ENCODE peak calls at places on chromosomes 7 and 10, in five cellular contexts. One of them, this sample, is unnamed. For H3K27me3 and H3K9me3, the result is how much of the 10 kb centered on the place peaks cover.

GRCh38 chr10:19245889-19246841 is 197.6 kb downstream of the MALRD1 start:
- DNase-seq in A673: no peak
- DNase-seq in body of pancreas: no peak
- DNase-seq in BE2C: no peak
- DNase-seq in WERI-Rb-1: peak
- DNase-seq in this sample: no peak

GRCh38 chr7:98917331-98917730 is 39.0 kb downstream of the TRRAP start:
- DNase-seq in A673: no peak
- DNase-seq in body of pancreas: no peak
- DNase-seq in BE2C: no peak
- DNase-seq in WERI-Rb-1: no peak
- DNase-seq in this sample: no peak

GRCh38 chr10:101961591-101962498 is 94.1 kb downstream of the ARMH3 start:
- DNase-seq in A673: no peak
- DNase-seq in body of pancreas: peak
- DNase-seq in BE2C: no peak
- DNase-seq in WERI-Rb-1: no peak
- DNase-seq in this sample: peak

GRCh38 chr10:127832456-127832855 is 60.3 kb downstream of the CLRN3 start:
- DNase-seq in A673: peak
- DNase-seq in body of pancreas: no peak
- DNase-seq in BE2C: no peak
- DNase-seq in WERI-Rb-1: no peak
- DNase-seq in this sample: no peak

GRCh38 chr10:109911903-109912302 is 11.4 kb downstream of the XPNPEP1 start:
- DNase-seq in A673: no peak
- DNase-seq in body of pancreas: no peak
- DNase-seq in BE2C: no peak
- DNase-seq in WERI-Rb-1: no peak
- DNase-seq in this sample: no peak

GRCh38 chr10:116026315-116026714 is 246.7 kb downstream of the GFRA1 start:
- DNase-seq in A673: no peak
- DNase-seq in body of pancreas: no peak
- DNase-seq in BE2C: no peak
- DNase-seq in WERI-Rb-1: no peak
- DNase-seq in this sample: no peak

GRCh38 chr7:134120405-134120804 is 6.7 kb upstream of the LRGUK start:
- DNase-seq in A673: no peak
- DNase-seq in body of pancreas: no peak
- DNase-seq in BE2C: no peak
- DNase-seq in WERI-Rb-1: no peak
- DNase-seq in this sample: no peak

GRCh38 chr7:33904680-33905388 is 505 bp upstream of the BMPER start:
- DNase-seq in A673: peak
- DNase-seq in body of pancreas: peak
- DNase-seq in BE2C: peak
- DNase-seq in WERI-Rb-1: peak
- DNase-seq in this sample: peak

GRCh38 chr10:102642553-102643345 is 1.5 kb upstream of the TRIM8 start:
- DNase-seq in A673: peak
- DNase-seq in body of pancreas: peak
- DNase-seq in BE2C: peak
- DNase-seq in WERI-Rb-1: peak
- DNase-seq in this sample: peak

GRCh38 chr7:12504144-12504543 is 66.4 kb upstream of the SCIN start:
- DNase-seq in A673: no peak
- DNase-seq in body of pancreas: no peak
- DNase-seq in BE2C: no peak
- DNase-seq in WERI-Rb-1: no peak
- DNase-seq in this sample: no peak

GRCh38 chr7:102914585-102914984 is 1.8 kb downstream of the LRRC17 start:
- DNase-seq in A673: peak
- DNase-seq in body of pancreas: peak
- DNase-seq in BE2C: no peak
- DNase-seq in WERI-Rb-1: peak
- DNase-seq in this sample: no peak

GRCh38 chr7:102916426-102916825 is 3.6 kb downstream of the LRRC17 start:
- DNase-seq in A673: peak
- DNase-seq in body of pancreas: no peak
- DNase-seq in BE2C: no peak
- DNase-seq in WERI-Rb-1: no peak
- DNase-seq in this sample: no peak

GRCh38 chr7:102916881-102917280 is 4.1 kb downstream of the LRRC17 start:
- DNase-seq in A673: no peak
- DNase-seq in body of pancreas: no peak
- DNase-seq in BE2C: no peak
- DNase-seq in WERI-Rb-1: no peak
- DNase-seq in this sample: no peak

GRCh38 chr7:102912742-102913141 is at the start of gene LRRC17:
- DNase-seq in A673: peak
- DNase-seq in body of pancreas: no peak
- DNase-seq in BE2C: no peak
- DNase-seq in WERI-Rb-1: no peak
- DNase-seq in this sample: no peak

DNA sequence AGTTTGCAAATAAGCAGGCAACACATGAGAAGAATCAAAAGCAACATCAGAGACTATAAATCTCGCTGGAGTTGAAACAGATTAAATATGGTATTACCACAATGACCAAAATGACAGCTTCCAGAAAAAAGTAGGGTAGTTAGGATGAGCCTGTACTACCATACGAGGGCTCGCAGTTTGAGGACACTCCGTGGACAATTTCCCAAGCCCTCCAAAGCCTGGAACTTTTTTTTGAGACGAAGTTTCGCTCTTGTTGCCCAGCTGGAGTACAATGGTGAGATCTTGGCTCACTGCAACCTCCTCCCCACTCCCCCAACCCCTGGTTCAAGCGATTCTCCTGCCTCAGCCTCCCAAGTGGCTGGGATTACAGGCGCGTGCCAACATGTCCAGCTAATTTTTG is 1.0 kb downstream of the LRRC17 start:
- DNase-seq in A673: no peak
- DNase-seq in body of pancreas: no peak
- DNase-seq in BE2C: no peak
- DNase-seq in WERI-Rb-1: no peak
- DNase-seq in this sample: no peak
- H3K4me3 ChIP-seq in A673: peak
- H3K4me3 ChIP-seq in body of pancreas: no peak
- H3K4me3 ChIP-seq in BE2C: no peak
- H3K4me3 ChIP-seq in WERI-Rb-1: no peak
- H3K4me3 ChIP-seq in this sample: no peak

DNA sequence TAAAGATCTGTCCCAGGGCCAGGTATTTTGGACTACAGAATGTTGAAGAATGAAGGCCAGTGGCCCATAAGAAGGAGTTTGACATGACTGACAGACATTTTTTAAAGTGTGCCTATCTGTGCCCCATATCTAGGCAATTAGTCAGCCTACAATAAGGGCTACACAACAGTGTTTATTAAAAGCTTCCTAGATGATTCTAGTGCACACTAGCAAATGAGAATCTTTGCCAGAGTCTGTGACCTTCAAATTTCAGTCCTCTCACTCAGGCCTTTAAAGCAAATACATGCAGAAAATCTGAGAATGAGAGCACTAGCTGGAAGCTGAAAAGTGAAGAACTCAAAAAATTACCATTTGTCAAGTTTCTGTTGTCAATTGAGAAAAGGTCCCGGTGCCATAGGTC is 208.7 kb downstream of the VTI1A start:
- DNase-seq in A673: no peak
- DNase-seq in body of pancreas: no peak
- DNase-seq in BE2C: no peak
- DNase-seq in WERI-Rb-1: no peak
- DNase-seq in this sample: no peak
- H3K27me3 ChIP-seq in A673: under half
- H3K27me3 ChIP-seq in body of pancreas: under half
- H3K27me3 ChIP-seq in BE2C: under half
- H3K27me3 ChIP-seq in WERI-Rb-1: under half
- H3K27me3 ChIP-seq in this sample: under half

GRCh38 chr7:153297141-153297540 is 537.6 kb downstream of the ACTR3B start:
- DNase-seq in A673: no peak
- DNase-seq in body of pancreas: no peak
- DNase-seq in BE2C: no peak
- DNase-seq in WERI-Rb-1: no peak
- DNase-seq in this sample: peak
- H3K9me3 ChIP-seq in A673: under half
- H3K9me3 ChIP-seq in body of pancreas: under half
- H3K9me3 ChIP-seq in BE2C: under half
- H3K9me3 ChIP-seq in WERI-Rb-1: under half
- H3K9me3 ChIP-seq in this sample: under half

GRCh38 chr10:72694476-72695369 is 2.8 kb downstream of the MCU start:
- DNase-seq in A673: peak
- DNase-seq in body of pancreas: no peak
- DNase-seq in BE2C: peak
- DNase-seq in WERI-Rb-1: peak
- DNase-seq in this sample: no peak
- H3K4me3 ChIP-seq in A673: no peak
- H3K4me3 ChIP-seq in body of pancreas: no peak
- H3K4me3 ChIP-seq in BE2C: no peak
- H3K4me3 ChIP-seq in WERI-Rb-1: no peak
- H3K4me3 ChIP-seq in this sample: no peak